ENCODE peak calls at places on chromosomes 13 and 19, in ten cellular contexts. A is RWPE1, N is tibial nerve, I is brain microvascular endothelial cell, R is SK-N-SH, E is astrocyte of the spinal cord, M is AG04449, S is mesothelial cell of epicardium, O is coronary artery, H is heart left ventricle. C is an unnamed sample.

GRCh38 chr19:41426952-41427646 is at the start of gene B3GNT8:
- DNase-seq in A (peak), N (peak), I (peak), R (peak), E (peak), M (no peak), S (peak), O (peak), H (peak), C (no peak)

GRCh38 chr13:40318366-40318765 is 348.1 kb downstream of the FOXO1 start:
- DNase-seq in A (peak), N (no peak), I (no peak), R (peak), E (no peak), M (no peak), S (peak), O (no peak), H (peak), C (no peak)

GRCh38 chr13:39451860-39452301 is 151.1 kb downstream of the LHFPL6 start:
- DNase-seq in A (no peak), N (no peak), I (peak), R (no peak), E (peak), M (no peak), S (no peak), O (no peak), H (peak), C (no peak)

GRCh38 chr19:17762505-17763229 is 11.4 kb downstream of the FCHO1 start:
- DNase-seq in A (peak), N (no peak), I (peak), R (peak), E (peak), M (no peak), S (no peak), O (no peak), H (no peak), C (no peak)

GRCh38 chr19:3801412-3802096 is 15.4 kb upstream of the MATK start:
- DNase-seq in A (peak), N (no peak), I (peak), R (peak), E (no peak), M (no peak), S (no peak), O (no peak), H (peak), C (no peak)

GRCh38 chr19:12784871-12785430 is 6.3 kb upstream of the JUNB start:
- DNase-seq in A (no peak), N (no peak), I (no peak), R (peak), E (peak), M (no peak), S (no peak), O (no peak), H (no peak), C (no peak)

GRCh38 chr19:4557971-4558941 is 1.2 kb downstream of the SEMA6B start:
- DNase-seq in A (no peak), N (no peak), I (no peak), R (peak), E (no peak), M (no peak), S (peak), O (no peak), H (no peak), C (no peak)

GRCh38 chr13:111911754-111912452 is 155.0 kb upstream of the SOX1 start:
- DNase-seq in A (no peak), N (no peak), I (no peak), R (no peak), E (no peak), M (no peak), S (peak), O (peak), H (no peak), C (peak)

GRCh38 chr19:52237197-52237596 is 32.2 kb upstream of the ZNF766 start:
- DNase-seq in A (no peak), N (no peak), I (peak), R (no peak), E (no peak), M (no peak), S (no peak), O (no peak), H (no peak), C (no peak)

GRCh38 chr19:15299568-15300409 is 32.5 kb downstream of the BRD4 start:
- DNase-seq in A (no peak), N (no peak), I (peak), R (no peak), E (peak), M (peak), S (no peak), O (no peak), H (no peak), C (no peak)

GRCh38 chr13:27283906-27284523 is 13.4 kb downstream of the RASL11A start:
- DNase-seq in A (peak), N (no peak), I (no peak), R (peak), E (no peak), M (no peak), S (no peak), O (no peak), H (no peak), C (no peak)

GRCh38 chr13:98997738-98998641 is 20.1 kb upstream of the DOCK9 start:
- DNase-seq in A (peak), N (no peak), I (no peak), R (no peak), E (peak), M (no peak), S (no peak), O (no peak), H (no peak), C (no peak)
- TF ChIP-seq CTCF in A (no peak), N (no peak), I (no peak), R (no peak), E (no peak), M (no peak), S (no peak), O (no peak), H (no peak), C (no peak)

DNA sequence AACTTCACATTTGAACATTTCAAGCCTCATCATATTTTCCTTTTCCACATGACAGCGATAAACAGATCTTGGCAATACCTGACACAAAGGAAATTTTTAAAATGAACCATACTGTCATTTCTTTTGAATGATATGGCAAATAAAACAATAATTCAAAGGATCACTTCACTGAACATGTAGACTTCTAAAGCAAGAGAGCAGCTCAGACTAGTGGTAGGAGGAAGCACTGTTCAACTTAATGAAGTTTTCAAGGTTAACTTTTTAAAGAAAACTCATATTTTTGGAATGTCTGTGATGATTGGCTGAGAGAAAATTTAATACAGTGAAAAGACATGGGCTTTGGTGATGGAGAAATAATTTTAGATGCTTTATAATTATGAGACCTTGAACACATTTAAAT is 198.0 kb downstream of the OXGR1 start:
- DNase-seq in A (no peak), N (no peak), I (no peak), R (no peak), E (no peak), M (no peak), S (no peak), O (no peak), H (no peak), C (no peak)
- TF ChIP-seq CTCF in A (no peak), N (no peak), I (peak), R (peak), E (peak), M (no peak), S (no peak), O (no peak), H (no peak), C (no peak)

GRCh38 chr13:113863511-113864302 is at the start of gene GAS6:
- DNase-seq in A (peak), N (no peak), I (no peak), R (peak), E (peak), M (no peak), S (peak), O (peak), H (peak), C (peak)

GRCh38 chr13:113861433-113862030 is 2.3 kb downstream of the GAS6 start:
- DNase-seq in A (peak), N (no peak), I (no peak), R (peak), E (no peak), M (no peak), S (peak), O (peak), H (no peak), C (peak)

GRCh38 chr13:113862191-113862765 is 1.6 kb downstream of the GAS6 start:
- DNase-seq in A (peak), N (no peak), I (no peak), R (no peak), E (no peak), M (no peak), S (peak), O (peak), H (peak), C (peak)

GRCh38 chr13:113864303-113864890 is 521 bp upstream of the GAS6 start:
- DNase-seq in A (peak), N (no peak), I (no peak), R (peak), E (no peak), M (no peak), S (no peak), O (peak), H (peak), C (peak)

GRCh38 chr13:113862766-113863510 is 938 bp downstream of the GAS6 start:
- DNase-seq in A (peak), N (no peak), I (no peak), R (peak), E (peak), M (no peak), S (peak), O (peak), H (peak), C (no peak)
- TF ChIP-seq CTCF in A (no peak), N (no peak), I (no peak), R (peak), E (no peak), M (peak), S (no peak), O (no peak), H (no peak), C (no peak)

GRCh38 chr13:19062801-19063200 is 118.8 kb downstream of the TUBA3C start:
- DNase-seq in A (no peak), N (no peak), I (no peak), R (no peak), E (no peak), M (no peak), S (no peak), O (no peak), H (no peak), C (peak)
- TF ChIP-seq CTCF in A (no peak), N (no peak), I (no peak), R (no peak), E (no peak), M (no peak), S (no peak), O (no peak), H (no peak), C (no peak)

GRCh38 chr13:51742611-51743010 is 61.4 kb downstream of the DHRS12 start:
- DNase-seq in A (no peak), N (no peak), I (no peak), R (no peak), E (no peak), M (no peak), S (no peak), O (no peak), H (no peak), C (no peak)

GRCh38 chr13:51746802-51747201 is 57.2 kb downstream of the DHRS12 start:
- DNase-seq in A (no peak), N (no peak), I (no peak), R (no peak), E (no peak), M (no peak), S (no peak), O (no peak), H (no peak), C (no peak)

GRCh38 chr13:51745236-51745635 is 58.7 kb downstream of the DHRS12 start:
- DNase-seq in A (no peak), N (no peak), I (no peak), R (no peak), E (no peak), M (no peak), S (no peak), O (no peak), H (no peak), C (no peak)

DNA sequence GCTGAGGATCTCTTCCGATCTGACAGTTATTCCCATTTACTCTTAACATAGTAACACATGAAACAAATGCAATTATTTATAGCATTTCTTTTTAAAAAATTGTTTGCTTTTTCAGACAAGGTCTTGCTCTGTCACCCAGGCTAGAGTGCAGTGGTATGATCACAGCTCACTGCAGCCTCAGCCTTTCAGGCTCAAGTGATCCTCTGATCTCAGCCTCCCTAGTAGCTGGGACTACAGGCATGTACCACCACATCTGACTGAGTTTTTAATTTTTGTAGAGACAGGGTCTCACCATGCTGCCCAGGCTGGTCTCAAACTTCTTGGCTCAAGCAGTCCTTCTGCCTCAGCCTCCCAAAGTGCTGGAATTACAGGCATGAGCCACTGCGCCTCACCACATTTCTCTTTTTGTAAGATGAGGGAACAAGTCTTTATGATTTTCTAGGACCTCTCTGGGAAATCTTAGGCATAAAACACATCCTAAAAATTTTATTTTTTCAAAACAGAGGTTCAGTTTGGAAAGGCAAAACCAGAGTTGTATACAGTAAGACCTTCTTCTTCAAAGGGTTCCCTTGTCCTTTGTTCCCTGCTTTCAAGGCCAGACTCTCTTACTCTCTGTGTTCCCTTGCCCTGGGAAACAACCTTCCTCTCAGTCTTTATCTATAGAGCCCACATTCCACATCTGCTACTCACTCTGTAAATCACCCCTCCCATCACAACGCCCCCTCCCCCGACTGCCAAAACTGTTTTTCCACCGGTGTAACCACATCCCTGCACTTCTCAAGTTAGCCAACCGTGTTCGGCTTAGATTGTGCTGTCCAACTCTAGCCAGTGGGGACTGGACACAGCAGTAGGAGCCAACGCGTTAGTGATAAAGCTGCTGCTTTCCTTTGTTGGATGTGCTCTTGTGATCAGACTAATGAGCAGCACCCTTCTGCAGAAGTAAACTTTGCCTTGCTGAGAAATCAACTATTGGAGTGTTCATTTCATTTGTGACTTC is 56.2 kb downstream of the DHRS12 start:
- DNase-seq in A (no peak), N (no peak), I (no peak), R (no peak), E (no peak), M (no peak), S (no peak), O (no peak), H (no peak), C (no peak)
- TF ChIP-seq CTCF in A (no peak), N (no peak), I (no peak), R (no peak), E (no peak), M (no peak), S (no peak), O (no peak), H (no peak), C (no peak)

GRCh38 chr13:30052127-30052526 is 201.7 kb upstream of the UBL3 start:
- DNase-seq in A (no peak), N (no peak), I (no peak), R (no peak), E (no peak), M (no peak), S (no peak), O (no peak), H (no peak), C (no peak)
- TF ChIP-seq CTCF in A (no peak), N (no peak), I (no peak), R (no peak), E (no peak), M (no peak), S (no peak), O (no peak), H (no peak), C (no peak)

DNA sequence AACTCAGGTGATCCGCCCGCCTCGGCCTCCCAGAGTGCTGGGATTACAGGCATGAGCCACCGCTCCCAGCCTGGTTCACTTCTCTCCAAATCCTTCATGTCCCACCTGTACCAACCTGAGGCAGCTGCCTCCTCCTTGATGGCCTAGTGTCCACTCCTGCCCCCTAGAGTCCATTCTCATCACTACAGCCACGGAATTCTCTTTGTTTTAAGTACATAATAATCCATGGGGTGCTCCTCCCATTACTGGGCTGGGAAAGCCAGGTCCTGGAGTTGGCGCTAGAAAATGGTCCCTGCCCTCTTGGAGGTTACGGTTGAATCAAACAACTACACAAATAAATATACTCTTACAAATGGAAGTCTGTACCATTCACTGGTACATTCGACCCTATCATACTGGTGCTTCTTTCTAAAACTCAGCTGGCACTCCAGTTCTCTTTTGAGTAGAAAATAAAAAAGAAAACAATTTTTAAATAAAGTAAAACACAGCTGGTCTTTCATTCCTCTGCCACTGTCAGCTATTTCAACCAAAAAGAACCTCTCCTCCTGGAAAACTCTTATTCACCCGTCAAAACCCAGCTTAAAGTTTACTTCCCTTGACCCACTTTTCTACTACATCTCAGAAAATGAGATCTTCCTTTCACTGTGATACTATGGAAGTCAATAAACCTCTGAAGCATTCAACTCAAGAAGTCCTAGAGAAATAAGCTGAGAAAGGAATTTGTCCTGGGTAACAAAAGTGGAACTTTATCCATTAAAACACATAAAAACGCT is 22.4 kb upstream of the ARHGEF18 start:
- DNase-seq in A (no peak), N (no peak), I (peak), R (no peak), E (peak), M (no peak), S (no peak), O (no peak), H (no peak), C (no peak)
- TF ChIP-seq CTCF in A (peak), N (no peak), I (peak), R (peak), E (peak), M (peak), S (peak), O (no peak), H (no peak), C (peak)